ENCODE peak calls at places on chromosomes 2 and 18, in ten cellular contexts. One of them, this sample, is unnamed.

GRCh38 chr2:44392338-44392943 is 30.7 kb downstream of the CAMKMT start:
- DNase-seq in GM23338: peak
- DNase-seq in sigmoid colon: no peak
- DNase-seq in GM23248: peak
- DNase-seq in astrocyte of the spinal cord: peak
- DNase-seq in stomach: peak
- DNase-seq in HFF-Myc: peak
- DNase-seq in NB4: peak
- DNase-seq in epithelial cell of esophagus: peak
- DNase-seq in A549: peak
- DNase-seq in this sample: peak

GRCh38 chr18:3151379-3152264 is 68.1 kb downstream of the MYOM1 start:
- DNase-seq in HFF-Myc: peak
- DNase-seq in stomach: no peak
- DNase-seq in epithelial cell of esophagus: peak
- DNase-seq in A549: peak
- DNase-seq in sigmoid colon: no peak
- DNase-seq in GM23248: peak
- DNase-seq in astrocyte of the spinal cord: peak
- DNase-seq in NB4: peak
- DNase-seq in GM23338: peak
- DNase-seq in this sample: peak

GRCh38 chr2:110215566-110216158 is 3.3 kb upstream of the MTLN start:
- DNase-seq in A549: no peak
- DNase-seq in epithelial cell of esophagus: no peak
- DNase-seq in HFF-Myc: no peak
- DNase-seq in GM23338: no peak
- DNase-seq in astrocyte of the spinal cord: no peak
- DNase-seq in stomach: no peak
- DNase-seq in NB4: no peak
- DNase-seq in GM23248: no peak
- DNase-seq in sigmoid colon: no peak
- DNase-seq in this sample: no peak

GRCh38 chr2:43070676-43071491 is 155.5 kb downstream of the ZFP36L2 start:
- DNase-seq in astrocyte of the spinal cord: no peak
- DNase-seq in GM23338: no peak
- DNase-seq in stomach: no peak
- DNase-seq in HFF-Myc: no peak
- DNase-seq in NB4: no peak
- DNase-seq in GM23248: no peak
- DNase-seq in sigmoid colon: no peak
- DNase-seq in A549: no peak
- DNase-seq in epithelial cell of esophagus: no peak
- DNase-seq in this sample: no peak

GRCh38 chr18:57425096-57425495 is 10.1 kb upstream of the ONECUT2 start:
- DNase-seq in epithelial cell of esophagus: no peak
- DNase-seq in HFF-Myc: no peak
- DNase-seq in NB4: no peak
- DNase-seq in sigmoid colon: no peak
- DNase-seq in GM23248: no peak
- DNase-seq in GM23338: no peak
- DNase-seq in astrocyte of the spinal cord: no peak
- DNase-seq in stomach: no peak
- DNase-seq in A549: no peak
- DNase-seq in this sample: no peak

GRCh38 chr2:166609183-166609959 is 115.3 kb upstream of the SCN7A start:
- DNase-seq in HFF-Myc: no peak
- DNase-seq in GM23248: no peak
- DNase-seq in stomach: no peak
- DNase-seq in GM23338: peak
- DNase-seq in epithelial cell of esophagus: no peak
- DNase-seq in A549: no peak
- DNase-seq in astrocyte of the spinal cord: no peak
- DNase-seq in NB4: no peak
- DNase-seq in sigmoid colon: no peak
- DNase-seq in this sample: no peak

GRCh38 chr2:238873841-238874240 is 26.0 kb downstream of the TWIST2 start:
- DNase-seq in epithelial cell of esophagus: no peak
- DNase-seq in GM23248: no peak
- DNase-seq in sigmoid colon: no peak
- DNase-seq in NB4: no peak
- DNase-seq in stomach: no peak
- DNase-seq in GM23338: no peak
- DNase-seq in HFF-Myc: no peak
- DNase-seq in A549: no peak
- DNase-seq in astrocyte of the spinal cord: no peak
- DNase-seq in this sample: no peak

GRCh38 chr18:33404244-33404873 is 36.2 kb downstream of the CCDC178 start:
- DNase-seq in stomach: no peak
- DNase-seq in sigmoid colon: no peak
- DNase-seq in A549: no peak
- DNase-seq in NB4: no peak
- DNase-seq in GM23338: peak
- DNase-seq in astrocyte of the spinal cord: no peak
- DNase-seq in epithelial cell of esophagus: no peak
- DNase-seq in HFF-Myc: no peak
- DNase-seq in GM23248: peak
- DNase-seq in this sample: peak

GRCh38 chr2:171811229-171811628 is 82.8 kb downstream of the SLC25A12 start:
- DNase-seq in HFF-Myc: peak
- DNase-seq in GM23338: peak
- DNase-seq in epithelial cell of esophagus: peak
- DNase-seq in NB4: peak
- DNase-seq in A549: peak
- DNase-seq in astrocyte of the spinal cord: peak
- DNase-seq in stomach: no peak
- DNase-seq in sigmoid colon: no peak
- DNase-seq in GM23248: peak
- DNase-seq in this sample: peak

GRCh38 chr2:202716953-202717597 is 82.3 kb downstream of the FAM117B start:
- DNase-seq in A549: no peak
- DNase-seq in astrocyte of the spinal cord: no peak
- DNase-seq in epithelial cell of esophagus: peak
- DNase-seq in HFF-Myc: no peak
- DNase-seq in stomach: no peak
- DNase-seq in GM23248: no peak
- DNase-seq in NB4: no peak
- DNase-seq in GM23338: no peak
- DNase-seq in sigmoid colon: no peak
- DNase-seq in this sample: no peak

GRCh38 chr2:149994057-149994728 is 406.6 kb upstream of the MMADHC start:
- DNase-seq in sigmoid colon: no peak
- DNase-seq in GM23338: no peak
- DNase-seq in HFF-Myc: peak
- DNase-seq in A549: no peak
- DNase-seq in astrocyte of the spinal cord: peak
- DNase-seq in stomach: peak
- DNase-seq in GM23248: peak
- DNase-seq in NB4: no peak
- DNase-seq in epithelial cell of esophagus: peak
- DNase-seq in this sample: peak

GRCh38 chr2:102848366-102848839 is 86.6 kb downstream of the TMEM182 start:
- DNase-seq in sigmoid colon: peak
- DNase-seq in GM23248: peak
- DNase-seq in NB4: peak
- DNase-seq in HFF-Myc: no peak
- DNase-seq in astrocyte of the spinal cord: peak
- DNase-seq in A549: peak
- DNase-seq in stomach: peak
- DNase-seq in epithelial cell of esophagus: peak
- DNase-seq in GM23338: peak
- DNase-seq in this sample: peak

DNA sequence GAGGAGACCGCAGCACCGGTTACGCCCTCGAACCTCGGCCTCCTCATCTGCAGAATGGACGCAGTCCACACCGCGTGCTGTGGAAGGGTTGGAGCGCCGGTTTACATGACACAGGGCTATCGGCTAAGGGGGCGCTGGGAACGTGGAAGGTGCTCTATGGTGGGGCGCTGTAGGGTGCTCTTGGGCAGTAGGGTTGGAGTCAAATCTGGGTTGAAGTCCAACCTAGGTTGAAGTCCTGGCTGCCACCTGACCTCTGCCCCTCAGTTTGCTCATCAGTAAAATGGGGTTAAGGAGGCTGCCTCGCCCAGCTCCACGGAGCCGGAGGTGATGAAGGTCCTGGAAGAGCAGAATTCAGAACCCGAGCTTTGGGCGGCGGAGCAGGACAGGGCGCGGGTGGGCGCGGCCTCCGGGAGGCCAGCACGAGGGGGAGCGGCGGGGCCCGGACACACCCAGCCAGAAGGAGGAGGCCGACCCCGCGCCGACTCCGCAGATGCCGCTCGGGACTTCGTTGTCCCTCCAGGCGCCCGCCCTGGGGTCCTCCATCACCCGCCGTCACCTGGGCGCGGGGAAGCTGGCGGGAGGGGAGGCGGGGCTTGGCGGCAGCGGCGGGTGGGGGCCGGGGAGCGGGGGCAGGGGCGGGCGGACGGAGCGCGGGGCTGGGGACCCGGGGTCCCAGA is 561 bp upstream of the GAREM2 start:
- DNase-seq in A549: peak
- DNase-seq in epithelial cell of esophagus: no peak
- DNase-seq in sigmoid colon: peak
- DNase-seq in NB4: no peak
- DNase-seq in astrocyte of the spinal cord: no peak
- DNase-seq in HFF-Myc: no peak
- DNase-seq in GM23248: no peak
- DNase-seq in GM23338: peak
- DNase-seq in stomach: no peak
- DNase-seq in this sample: no peak
- H3K4me3 ChIP-seq in A549: peak
- H3K4me3 ChIP-seq in epithelial cell of esophagus: no peak
- H3K4me3 ChIP-seq in sigmoid colon: peak
- H3K4me3 ChIP-seq in NB4: no peak
- H3K4me3 ChIP-seq in astrocyte of the spinal cord: no peak
- H3K4me3 ChIP-seq in HFF-Myc: no peak
- H3K4me3 ChIP-seq in GM23248: peak
- H3K4me3 ChIP-seq in GM23338: peak
- H3K4me3 ChIP-seq in stomach: peak
- H3K4me3 ChIP-seq in this sample: no peak

DNA sequence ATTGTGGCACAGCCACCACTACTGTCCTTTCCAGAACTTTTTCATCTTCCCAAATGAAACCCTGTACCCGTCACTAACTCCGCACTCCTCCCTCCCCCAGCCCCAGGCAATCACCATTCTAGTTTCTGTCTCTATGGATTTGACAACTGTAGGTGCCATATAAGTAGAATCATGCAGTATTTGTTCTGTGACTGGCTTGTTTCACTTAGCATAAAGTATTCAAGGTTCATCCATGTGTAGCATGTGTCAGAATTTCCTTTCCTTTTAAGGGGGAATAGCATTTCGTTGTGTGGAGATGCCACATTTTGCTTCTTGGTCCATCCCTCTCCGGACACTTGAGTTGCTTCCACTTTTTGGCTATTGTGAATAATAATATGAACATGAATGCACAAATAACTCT is 842 bp upstream of the CKAP2L start:
- DNase-seq in NB4: no peak
- DNase-seq in astrocyte of the spinal cord: no peak
- DNase-seq in stomach: no peak
- DNase-seq in GM23338: no peak
- DNase-seq in GM23248: peak
- DNase-seq in epithelial cell of esophagus: no peak
- DNase-seq in A549: no peak
- DNase-seq in sigmoid colon: no peak
- DNase-seq in HFF-Myc: no peak
- DNase-seq in this sample: no peak
- H3K4me3 ChIP-seq in NB4: peak
- H3K4me3 ChIP-seq in astrocyte of the spinal cord: peak
- H3K4me3 ChIP-seq in stomach: peak
- H3K4me3 ChIP-seq in GM23338: peak
- H3K4me3 ChIP-seq in GM23248: peak
- H3K4me3 ChIP-seq in epithelial cell of esophagus: peak
- H3K4me3 ChIP-seq in A549: peak
- H3K4me3 ChIP-seq in sigmoid colon: peak
- H3K4me3 ChIP-seq in HFF-Myc: peak
- H3K4me3 ChIP-seq in this sample: no peak

DNA sequence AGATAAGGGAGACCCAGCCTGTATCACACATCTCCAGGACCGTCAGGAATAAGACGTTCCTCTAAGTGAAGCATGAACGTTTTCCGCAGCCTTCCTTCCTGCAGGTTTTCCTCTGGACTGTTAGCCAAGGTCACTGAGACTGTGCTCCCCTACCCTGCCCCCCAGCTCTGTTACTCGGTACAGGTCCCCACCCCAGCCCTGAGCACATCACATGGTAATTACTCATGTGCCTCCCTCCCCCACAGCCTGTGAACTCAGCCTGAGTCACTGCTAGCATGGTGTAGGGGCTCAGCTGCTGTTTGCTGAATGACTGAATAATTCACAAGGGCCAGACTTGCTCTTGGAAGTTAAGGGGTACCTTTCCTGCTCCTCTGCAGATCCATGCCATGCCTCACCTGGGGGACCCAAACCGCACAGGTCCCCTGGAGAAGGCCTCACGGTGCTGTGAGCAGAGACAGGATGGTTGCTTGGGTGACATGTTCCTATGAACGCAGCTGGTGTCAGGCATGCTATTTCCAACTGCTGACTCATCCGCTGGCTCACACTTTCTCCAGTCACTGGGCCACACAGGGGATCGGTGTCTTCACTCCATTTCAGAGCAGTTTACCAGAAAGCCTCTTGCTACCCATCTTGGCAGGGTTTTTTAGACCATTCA is 88.2 kb downstream of the PLB1 start:
- DNase-seq in A549: peak
- DNase-seq in HFF-Myc: peak
- DNase-seq in astrocyte of the spinal cord: peak
- DNase-seq in stomach: peak
- DNase-seq in GM23248: peak
- DNase-seq in GM23338: no peak
- DNase-seq in NB4: peak
- DNase-seq in sigmoid colon: peak
- DNase-seq in epithelial cell of esophagus: peak
- DNase-seq in this sample: peak
- H3K4me3 ChIP-seq in A549: peak
- H3K4me3 ChIP-seq in HFF-Myc: peak
- H3K4me3 ChIP-seq in astrocyte of the spinal cord: no peak
- H3K4me3 ChIP-seq in stomach: no peak
- H3K4me3 ChIP-seq in GM23248: peak
- H3K4me3 ChIP-seq in GM23338: no peak
- H3K4me3 ChIP-seq in NB4: no peak
- H3K4me3 ChIP-seq in sigmoid colon: no peak
- H3K4me3 ChIP-seq in epithelial cell of esophagus: no peak
- H3K4me3 ChIP-seq in this sample: peak

DNA sequence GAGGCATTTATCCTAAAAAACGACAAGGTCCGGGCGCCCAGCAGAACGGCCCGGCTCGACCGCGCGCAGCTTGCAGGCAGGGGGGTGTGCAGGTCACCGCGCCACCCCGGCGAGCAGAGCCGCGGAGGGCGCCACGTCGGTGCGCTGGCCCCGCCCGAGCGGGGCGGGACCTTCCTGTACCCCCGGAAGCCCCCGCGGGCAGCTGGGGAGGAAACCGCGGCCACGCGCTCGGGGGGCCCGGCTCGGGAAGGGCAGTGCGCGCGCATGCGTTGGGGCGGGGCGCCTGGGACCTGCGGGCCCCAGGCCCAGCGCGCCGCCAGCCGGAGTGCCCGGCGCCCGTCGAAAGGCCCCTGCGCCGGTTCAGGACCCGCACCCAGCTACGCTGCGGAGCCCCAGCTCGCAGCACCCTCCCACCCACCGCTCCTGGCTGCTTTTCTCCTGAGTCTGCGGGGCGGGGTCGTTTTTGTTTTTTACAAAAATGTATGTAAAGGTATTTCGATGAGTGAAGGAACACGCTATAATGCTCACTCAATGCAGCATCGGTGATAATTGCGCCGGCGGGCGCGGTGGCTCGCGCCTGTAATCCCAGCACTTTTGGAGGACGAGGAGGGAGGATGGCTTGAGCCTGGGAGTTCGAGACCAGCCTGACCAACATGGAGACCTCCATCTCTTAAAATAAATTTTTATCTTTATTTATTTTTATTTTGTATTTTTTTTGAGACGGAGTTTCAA is 47.7 kb upstream of the POMC start:
- DNase-seq in astrocyte of the spinal cord: peak
- DNase-seq in stomach: peak
- DNase-seq in NB4: peak
- DNase-seq in sigmoid colon: peak
- DNase-seq in HFF-Myc: no peak
- DNase-seq in GM23338: peak
- DNase-seq in A549: peak
- DNase-seq in GM23248: peak
- DNase-seq in epithelial cell of esophagus: peak
- DNase-seq in this sample: peak
- H3K4me3 ChIP-seq in astrocyte of the spinal cord: peak
- H3K4me3 ChIP-seq in stomach: peak
- H3K4me3 ChIP-seq in NB4: peak
- H3K4me3 ChIP-seq in sigmoid colon: peak
- H3K4me3 ChIP-seq in HFF-Myc: peak
- H3K4me3 ChIP-seq in GM23338: peak
- H3K4me3 ChIP-seq in A549: peak
- H3K4me3 ChIP-seq in GM23248: peak
- H3K4me3 ChIP-seq in epithelial cell of esophagus: peak
- H3K4me3 ChIP-seq in this sample: peak

This sample was measured in cardiac fibroblast.